ENCODE peak calls at places on chromosomes 1 and 21, in nine cellular contexts. Q, W, S, N, Z, Y, L, F and K are unnamed samples.

GRCh38 chr1:91803847-91804545 is 82.0 kb downstream of the TGFBR3 start:
- DNase-seq in L (no peak), S (no peak), F (peak; percentile 70), Y (no peak), Z (peak; percentile 56), Q (no peak), N (peak; percentile 70), W (no peak), K (no peak)

GRCh38 chr1:198955085-198955484 is 316.2 kb downstream of the PTPRC start:
- DNase-seq in S (no peak), N (no peak), Z (no peak), L (no peak), W (no peak), F (no peak), Y (no peak), Q (no peak), K (no peak)

GRCh38 chr1:17013598-17014320 is 2.0 kb upstream of the ATP13A2 start:
- DNase-seq in Z (no peak), F (no peak), S (peak; percentile 42), N (peak; percentile 89), L (no peak), Q (no peak), W (no peak), Y (no peak), K (no peak)

GRCh38 chr1:77824083-77824482 is 44.6 kb downstream of the MIGA1 start:
- DNase-seq in W (no peak), Z (peak; percentile 17), L (no peak), Y (no peak), N (peak; percentile 51), Q (no peak), F (no peak), S (no peak), K (no peak)

GRCh38 chr1:231924183-231924582 is 297.6 kb downstream of the DISC1 start:
- DNase-seq in Z (peak; percentile 65), S (no peak), Y (no peak), F (no peak), W (no peak), L (no peak), Q (no peak), N (no peak), K (no peak)

GRCh38 chr1:2561898-2562895 is 6.0 kb downstream of the TNFRSF14 start:
- DNase-seq in N (no peak), W (no peak), F (no peak), Y (no peak), L (no peak), Q (no peak), Z (no peak), S (no peak), K (no peak)

GRCh38 chr1:55061000-55061705 is 21.8 kb downstream of the PCSK9 start:
- DNase-seq in Z (no peak), F (no peak), N (no peak), W (no peak), L (no peak), S (no peak), Q (no peak), Y (no peak), K (no peak)

GRCh38 chr1:225772323-225772768 is 5.3 kb upstream of the SRP9 start:
- DNase-seq in L (peak; percentile 83), N (peak; percentile 94), Z (peak; percentile 86), W (no peak), F (no peak), S (peak; percentile 90), Q (peak; percentile 93), Y (peak; percentile 63), K (peak; percentile 61)

GRCh38 chr1:232988572-232989040 is 38.2 kb downstream of the NTPCR start:
- DNase-seq in W (no peak), Q (no peak), Z (no peak), L (no peak), Y (no peak), N (peak; percentile 72), S (no peak), F (no peak), K (no peak)

GRCh38 chr1:108610073-108610472 is 50.2 kb downstream of the EEIG2 start:
- DNase-seq in Q (no peak), Y (no peak), L (no peak), W (no peak), N (no peak), F (no peak), S (no peak), Z (peak; percentile 34), K (no peak)

GRCh38 chr1:200437556-200438203 is 27.8 kb upstream of the ZNF281 start:
- DNase-seq in F (no peak), L (no peak), N (no peak), S (no peak), W (no peak), Y (no peak), Q (no peak), Z (no peak), K (no peak)

GRCh38 chr1:43991476-43992231 is at the start of gene CCDC24:
- DNase-seq in S (peak; percentile 95), W (peak; percentile 81), Q (peak; percentile 91), Y (peak; percentile 82), Z (peak; percentile 56), F (peak; percentile 70), N (peak; percentile 81), L (peak; percentile 89), K (peak; percentile 74)

GRCh38 chr1:84246228-84246627 is 55.3 kb upstream of the SAMD13 start:
- DNase-seq in W (no peak), Q (no peak), Z (peak; percentile 53), F (no peak), N (peak; percentile 13), S (no peak), L (no peak), Y (no peak), K (no peak)

GRCh38 chr1:116211294-116211693 is 100.1 kb downstream of the MAB21L3 start:
- DNase-seq in F (no peak), Z (no peak), W (no peak), N (no peak), S (no peak), Q (no peak), Y (no peak), L (no peak), K (no peak)

GRCh38 chr1:11594222-11594621 is 60.0 kb downstream of the FBXO2 start:
- DNase-seq in N (peak; percentile 48), Z (no peak), Q (no peak), Y (no peak), W (no peak), S (no peak), L (no peak), F (no peak), K (no peak)

GRCh38 chr1:165641276-165641987 is 10.4 kb downstream of the MGST3 start:
- DNase-seq in Z (peak; percentile 44), F (no peak), N (no peak), Q (no peak), Y (no peak), W (no peak), S (no peak), L (no peak), K (no peak)

GRCh38 chr1:233114159-233114558 is 163.7 kb downstream of the NTPCR start:
- DNase-seq in W (no peak), Q (no peak), Y (no peak), S (no peak), Z (peak; percentile 11), L (no peak), N (peak; percentile 65), F (no peak), K (no peak)

GRCh38 chr1:62093261-62093660 is 101.4 kb upstream of the L1TD1 start:
- DNase-seq in F (no peak), L (no peak), W (no peak), Z (peak; percentile 2), S (no peak), Y (no peak), N (no peak), Q (no peak), K (no peak)

GRCh38 chr1:81021134-81021533 is 779.6 kb upstream of the ADGRL2 start:
- DNase-seq in L (no peak), S (no peak), Y (no peak), Q (no peak), N (no peak), W (no peak), F (no peak), Z (no peak), K (no peak)

GRCh38 chr1:47180603-47181094 is 9.2 kb downstream of the PDZK1IP1 start:
- DNase-seq in W (no peak), L (no peak), Y (no peak), Q (peak; percentile 38), Z (no peak), N (no peak), F (no peak), S (no peak), K (no peak)

GRCh38 chr1:6464514-6464836 is 1.5 kb downstream of the TNFRSF25 start:
- DNase-seq in N (peak; percentile 43), L (no peak), Q (peak; percentile 90), F (peak; percentile 36), Y (no peak), W (no peak), S (no peak), Z (no peak), K (no peak)

GRCh38 chr21:31366825-31367224 is 22.8 kb upstream of the TIAM1 start:
- DNase-seq in Y (no peak), Q (peak; percentile 50), S (no peak), L (no peak), W (no peak), Z (peak; percentile 40), N (peak; percentile 90), F (no peak), K (no peak)

GRCh38 chr1:167221804-167222610 is 1.3 kb downstream of the POU2F1 start:
- DNase-seq in F (peak; percentile 64), W (peak; percentile 81), Q (peak; percentile 79), Z (peak; percentile 81), N (peak; percentile 66), Y (peak; percentile 53), L (peak; percentile 50), S (peak; percentile 80), K (no peak)

GRCh38 chr1:209667103-209667502 is 8.1 kb upstream of the G0S2 start:
- DNase-seq in F (no peak), L (no peak), Z (no peak), Q (no peak), Y (no peak), N (no peak), W (no peak), S (no peak), K (no peak)

GRCh38 chr1:237981223-237981622 is 90.5 kb upstream of the ZP4 start:
- DNase-seq in Z (no peak), Y (no peak), S (no peak), Q (no peak), W (no peak), F (no peak), L (no peak), N (no peak), K (no peak)

GRCh38 chr1:211897011-211897410 is 66.4 kb upstream of the LPGAT1 start:
- DNase-seq in Z (no peak), L (no peak), S (no peak), N (peak; percentile 32), F (no peak), W (no peak), Q (no peak), Y (no peak), K (no peak)

GRCh38 chr21:22409571-22409970 is 1411.4 kb downstream of the NCAM2 start:
- DNase-seq in Q (no peak), Y (no peak), F (no peak), S (no peak), Z (no peak), W (no peak), N (no peak), L (no peak), K (no peak)

GRCh38 chr1:236132420-236133046 is 9.8 kb upstream of the GPR137B start:
- DNase-seq in N (no peak), L (no peak), Z (no peak), S (no peak), Q (no peak), Y (no peak), W (no peak), F (no peak), K (no peak)

GRCh38 chr1:163163861-163164582 is 38.7 kb downstream of the RGS5 start:
- DNase-seq in S (no peak), W (no peak), Q (no peak), Z (no peak), Y (no peak), L (no peak), N (no peak), F (no peak), K (no peak)

GRCh38 chr1:195105773-195106172 is 1502.5 kb downstream of the KCNT2 start:
- DNase-seq in W (no peak), Y (no peak), N (no peak), Q (no peak), Z (no peak), S (no peak), L (no peak), F (no peak), K (no peak)

GRCh38 chr21:39630827-39631226 is 18.1 kb downstream of the B3GALT5 start:
- DNase-seq in W (no peak), Z (no peak), Q (no peak), N (no peak), L (no peak), F (no peak), Y (no peak), S (no peak), K (no peak)